ENCODE peak calls at places on chromosomes 11 and 22, in eight cellular contexts. E, T, N, X, Q, K, Z and I are unnamed samples.

GRCh38 chr11:120956710-120957500 is 67.0 kb upstream of the TBCEL start:
- DNase-seq in E (no peak), T (no peak), Z (no peak), X (no peak), K (no peak), N (no peak), Q (no peak), I (no peak)

GRCh38 chr11:106399624-106400023 is 322.2 kb downstream of the AASDHPPT start:
- DNase-seq in E (no peak), Q (no peak), K (no peak), T (no peak), Z (no peak), X (no peak), N (no peak), I (no peak)

GRCh38 chr11:13118691-13119090 is 109.6 kb downstream of the RASSF10 start:
- DNase-seq in Q (no peak), K (no peak), X (no peak), Z (no peak), E (no peak), N (no peak), T (no peak), I (no peak)

GRCh38 chr22:19837915-19838314 is 16.8 kb downstream of the GNB1L start:
- DNase-seq in K (no peak), Z (no peak), T (no peak), Q (no peak), N (no peak), X (no peak), E (no peak), I (no peak)

GRCh38 chr22:22195265-22196017 is 49.1 kb upstream of the VPREB1 start:
- DNase-seq in K (peak; percentile 94), Q (peak; percentile 84), T (peak; percentile 75), X (peak; percentile 17), E (peak; percentile 41), Z (peak; percentile 17), N (peak; percentile 68), I (peak; percentile 47)

GRCh38 chr22:41435560-41435959 is 11.0 kb downstream of the TOB2 start:
- DNase-seq in K (no peak), Q (no peak), Z (no peak), X (no peak), E (no peak), N (no peak), T (no peak), I (no peak)

GRCh38 chr22:49694462-49695260 is 133.0 kb downstream of the BRD1 start:
- DNase-seq in T (no peak), Z (no peak), E (no peak), Q (no peak), K (no peak), N (peak; percentile 37), X (no peak), I (no peak)

GRCh38 chr11:100681064-100681502 is 6.0 kb upstream of the ARHGAP42 start:
- DNase-seq in T (peak; percentile 72), X (no peak), Z (peak; percentile 8), Q (no peak), N (peak; percentile 85), E (peak; percentile 66), K (peak; percentile 94), I (no peak)

GRCh38 chr11:128814856-128815705 is 52.0 kb downstream of the KCNJ1 start:
- DNase-seq in E (peak; percentile 56), Q (no peak), K (no peak), T (no peak), Z (peak; percentile 77), N (peak; percentile 82), X (no peak), I (no peak)

GRCh38 chr11:129790131-129790530 is 25.5 kb upstream of the TMEM45B start:
- DNase-seq in E (no peak), Z (no peak), X (no peak), Q (no peak), T (no peak), K (no peak), N (no peak), I (no peak)

GRCh38 chr11:108115495-108116140 is 5.7 kb upstream of the ACAT1 start:
- DNase-seq in Z (peak; percentile 90), K (peak; percentile 77), N (peak; percentile 91), Q (no peak), X (peak; percentile 66), E (peak; percentile 83), T (peak; percentile 53), I (no peak)

GRCh38 chr11:8832571-8833260 is 78.3 kb upstream of the AKIP1 start:
- DNase-seq in N (no peak), E (no peak), Z (peak; percentile 88), T (no peak), Q (no peak), K (no peak), X (no peak), I (no peak)

GRCh38 chr11:110529043-110529442 is 99.3 kb downstream of the FDX1 start:
- DNase-seq in T (peak; percentile 14), X (no peak), K (no peak), E (no peak), N (no peak), Q (no peak), Z (no peak), I (no peak)

GRCh38 chr11:128520206-128520885 is 67.0 kb downstream of the ETS1 start:
- DNase-seq in K (no peak), T (no peak), X (no peak), E (no peak), Z (no peak), N (no peak), Q (no peak), I (no peak)

GRCh38 chr11:35619030-35619753 is 932 bp downstream of the FJX1 start:
- DNase-seq in K (peak; percentile 46), Q (peak; percentile 20), N (peak; percentile 61), T (peak; percentile 77), X (no peak), E (peak; percentile 53), Z (peak; percentile 45), I (no peak)

GRCh38 chr11:87260811-87261210 is 223.1 kb downstream of the TMEM135 start:
- DNase-seq in T (no peak), N (no peak), Q (no peak), E (no peak), K (no peak), X (no peak), Z (no peak), I (no peak)

GRCh38 chr11:986952-987305 is 49.6 kb downstream of the MUC6 start:
- DNase-seq in K (no peak), N (no peak), E (no peak), Z (no peak), Q (no peak), T (no peak), X (no peak), I (no peak)

GRCh38 chr11:13269775-13270174 is 7.8 kb upstream of the BMAL1 start:
- DNase-seq in E (no peak), Z (peak; percentile 36), K (no peak), N (no peak), Q (no peak), T (no peak), X (no peak), I (no peak)

GRCh38 chr11:68120212-68121066 is 749 bp downstream of the CHKA start:
- DNase-seq in Z (no peak), X (no peak), E (peak; percentile 66), K (peak; percentile 76), N (peak; percentile 74), Q (peak; percentile 34), T (no peak), I (peak; percentile 23)

GRCh38 chr11:112637046-112637445 is 324.2 kb upstream of the NCAM1 start:
- DNase-seq in E (no peak), T (no peak), Q (no peak), N (no peak), K (no peak), Z (no peak), X (no peak), I (no peak)

GRCh38 chr11:1181420-1181819 is 23.7 kb downstream of the MUC5AC start:
- DNase-seq in N (no peak), E (no peak), K (no peak), Q (no peak), T (no peak), Z (no peak), X (no peak), I (no peak)

GRCh38 chr11:72669527-72669926 is 4.7 kb downstream of the PDE2A start:
- DNase-seq in Q (no peak), K (no peak), Z (no peak), X (no peak), N (no peak), T (no peak), E (no peak), I (no peak)

GRCh38 chr22:48849963-48850657 is 977.6 kb downstream of the BRD1 start:
- DNase-seq in X (no peak), E (no peak), Q (no peak), N (peak; percentile 23), K (no peak), T (no peak), Z (no peak), I (no peak)